ENCODE peak calls at places on chromosomes 12 and 14, in seven cellular contexts. G is neural crest cell, A is AG04449, S is fibroblast of lung, R is GM12865, F is brain microvascular endothelial cell, N is nephron progenitor cell. C is an unnamed sample.

GRCh38 chr12:599756-600155 is 63.5 kb downstream of the NINJ2 start:
- DNase-seq in G (no peak), A (no peak), S (no peak), R (no peak), F (no peak), N (no peak), C (no peak)

GRCh38 chr12:106903241-106903950 is 52.3 kb upstream of the TMEM263 start:
- DNase-seq in G (peak), A (no peak), S (peak), R (peak), F (peak), N (peak), C (peak)

GRCh38 chr12:1660304-1661187 is 30.3 kb upstream of the ADIPOR2 start:
- DNase-seq in G (no peak), A (no peak), S (peak), R (peak), F (no peak), N (no peak), C (no peak)

GRCh38 chr14:76500480-76500879 is 124.5 kb downstream of the ESRRB start:
- DNase-seq in G (no peak), A (no peak), S (no peak), R (no peak), F (no peak), N (no peak), C (no peak)

GRCh38 chr12:78099806-78100205 is 269.1 kb downstream of the NAV3 start:
- DNase-seq in G (no peak), A (no peak), S (no peak), R (no peak), F (no peak), N (no peak), C (no peak)

GRCh38 chr12:106299193-106299794 is 3.2 kb upstream of the TCP11L2 start:
- DNase-seq in G (no peak), A (no peak), S (peak), R (no peak), F (no peak), N (no peak), C (no peak)

GRCh38 chr14:64506751-64507150 is 2.2 kb downstream of the ZBTB1 start:
- DNase-seq in G (no peak), A (no peak), S (no peak), R (peak), F (no peak), N (no peak), C (no peak)

GRCh38 chr14:103111297-103111981 is 11.8 kb upstream of the TNFAIP2 start:
- DNase-seq in G (no peak), A (no peak), S (no peak), R (peak), F (no peak), N (no peak), C (no peak)

GRCh38 chr14:67650694-67651093 is 23.7 kb downstream of the VTI1B start:
- DNase-seq in G (no peak), A (no peak), S (peak), R (no peak), F (peak), N (no peak), C (no peak)

GRCh38 chr14:31027847-31028246 is 1.7 kb upstream of the STRN3 start:
- DNase-seq in G (no peak), A (no peak), S (no peak), R (no peak), F (no peak), N (no peak), C (no peak)

GRCh38 chr12:30866256-30866655 is 60.3 kb upstream of the TSPAN11 start:
- DNase-seq in G (no peak), A (no peak), S (no peak), R (no peak), F (no peak), N (no peak), C (no peak)

GRCh38 chr12:131388164-131388795 is 322.6 kb upstream of the SFSWAP start:
- DNase-seq in G (no peak), A (no peak), S (no peak), R (no peak), F (no peak), N (no peak), C (no peak)

GRCh38 chr12:11022520-11022919 is at the start of gene TAS2R19:
- DNase-seq in G (no peak), A (no peak), S (no peak), R (no peak), F (no peak), N (no peak), C (no peak)

GRCh38 chr12:11031307-11031706 is at the start of gene TAS2R31:
- DNase-seq in G (no peak), A (no peak), S (no peak), R (no peak), F (no peak), N (no peak), C (no peak)

GRCh38 chr12:11023387-11023786 is 967 bp upstream of the TAS2R19 start:
- DNase-seq in G (no peak), A (no peak), S (no peak), R (no peak), F (no peak), N (no peak), C (no peak)

DNA sequence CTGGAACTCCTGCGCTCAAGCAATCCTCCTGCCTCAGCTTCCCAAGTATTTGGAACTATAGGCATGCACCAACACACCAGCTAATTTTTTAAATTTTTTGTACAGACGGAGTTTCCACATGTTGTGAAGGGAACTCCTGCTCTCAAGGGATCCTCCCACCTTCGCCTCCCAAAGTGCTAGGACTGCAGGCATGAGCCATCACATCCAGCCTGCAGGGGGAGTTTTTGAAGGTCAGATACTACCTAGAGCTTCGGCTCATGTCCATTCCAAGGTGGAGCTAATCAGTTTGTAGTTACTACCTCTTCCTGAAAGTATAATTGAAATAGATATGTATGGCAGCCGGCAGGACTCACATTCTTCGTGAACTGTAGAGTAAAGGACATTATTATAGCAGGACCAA is 3.7 kb upstream of the TAS2R19 start:
- DNase-seq in G (no peak), A (no peak), S (no peak), R (no peak), F (no peak), N (no peak), C (no peak)
- TF ChIP-seq CTCF in G (no peak), A (no peak), S (no peak), R (no peak), F (peak), N (no peak), C (no peak)

GRCh38 chr14:41457393-41457792 is 149.3 kb upstream of the LRFN5 start:
- DNase-seq in G (no peak), A (no peak), S (no peak), R (no peak), F (no peak), N (no peak), C (no peak)

DNA sequence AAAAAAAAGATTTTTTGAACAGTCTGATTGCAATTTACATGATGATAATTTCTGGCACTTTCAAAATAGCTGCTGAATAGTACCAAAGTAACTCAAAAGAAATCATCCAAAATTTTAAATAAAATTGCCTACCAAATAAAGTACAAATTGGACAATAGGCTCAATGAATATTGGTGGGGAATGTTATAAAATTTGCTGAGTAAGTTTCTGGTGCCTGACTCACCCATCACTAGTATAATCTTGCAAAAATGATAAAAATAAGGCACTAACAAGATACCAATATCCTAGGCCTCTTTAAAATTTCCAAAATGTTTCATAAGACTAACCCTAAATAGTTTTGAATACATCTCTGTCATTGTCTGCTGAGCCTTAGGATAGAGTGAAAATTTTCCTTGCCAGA is 145.3 kb upstream of the LRFN5 start:
- DNase-seq in G (no peak), A (no peak), S (no peak), R (no peak), F (no peak), N (no peak), C (no peak)
- TF ChIP-seq CTCF in G (no peak), A (no peak), S (no peak), R (no peak), F (no peak), N (no peak), C (no peak)

DNA sequence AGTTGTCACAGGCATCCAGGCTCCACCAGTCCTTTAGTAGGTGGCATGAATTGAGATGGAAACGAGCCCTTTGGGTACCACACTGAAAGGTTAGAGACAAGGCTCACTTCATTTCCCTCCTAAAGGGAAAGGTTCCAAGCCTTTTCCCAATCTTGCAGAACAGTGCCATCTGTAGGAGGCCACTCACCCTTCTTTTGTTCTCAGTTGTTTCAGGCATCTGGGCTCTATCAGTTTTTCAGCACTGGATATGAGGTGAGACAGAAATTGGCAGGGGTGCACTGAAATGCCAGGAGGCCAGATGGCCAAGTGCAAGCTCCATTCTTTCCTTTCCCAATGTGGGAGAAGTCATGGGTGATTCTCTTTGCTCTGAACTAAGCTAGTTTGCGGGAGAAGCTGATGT is 15.2 kb downstream of the FBXO33 start:
- DNase-seq in G (no peak), A (no peak), S (no peak), R (no peak), F (no peak), N (no peak), C (no peak)
- TF ChIP-seq CTCF in G (no peak), A (peak), S (peak), R (no peak), F (peak), N (no peak), C (no peak)

GRCh38 chr12:111014547-111014946 is 94.2 kb upstream of the MYL2 start:
- DNase-seq in G (no peak), A (no peak), S (no peak), R (no peak), F (no peak), N (no peak), C (no peak)

GRCh38 chr12:111012918-111013317 is 92.5 kb upstream of the MYL2 start:
- DNase-seq in G (no peak), A (no peak), S (no peak), R (no peak), F (no peak), N (no peak), C (no peak)

GRCh38 chr12:111010916-111011657 is 90.7 kb upstream of the MYL2 start:
- DNase-seq in G (no peak), A (no peak), S (no peak), R (no peak), F (no peak), N (no peak), C (no peak)

GRCh38 chr12:111011999-111012600 is 91.7 kb upstream of the MYL2 start:
- DNase-seq in G (no peak), A (no peak), S (no peak), R (no peak), F (no peak), N (no peak), C (no peak)

GRCh38 chr12:111010061-111010460 is 89.7 kb upstream of the MYL2 start:
- DNase-seq in G (no peak), A (no peak), S (no peak), R (no peak), F (peak), N (no peak), C (no peak)
- TF ChIP-seq CTCF in G (no peak), A (no peak), S (no peak), R (no peak), F (no peak), N (no peak), C (no peak)

DNA sequence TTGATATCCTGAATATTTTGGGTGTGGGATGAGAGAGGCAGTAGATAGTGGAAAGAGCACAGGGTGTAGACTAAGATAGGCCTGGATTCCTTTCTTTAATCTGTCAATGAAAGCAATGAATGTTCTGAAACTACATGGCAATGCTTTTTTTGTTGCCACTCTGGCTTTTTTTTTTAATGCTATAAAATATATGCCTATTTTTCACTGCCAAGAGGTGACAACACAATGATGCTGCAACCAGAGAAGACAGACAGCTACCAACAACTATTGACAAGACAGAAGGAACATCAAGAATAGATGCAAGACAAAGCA is 9.4 kb downstream of the ANG start:
- DNase-seq in G (no peak), A (no peak), S (no peak), R (no peak), F (no peak), N (no peak), C (no peak)
- TF ChIP-seq CTCF in G (no peak), A (no peak), S (no peak), R (no peak), F (no peak), N (no peak), C (no peak)

GRCh38 chr14:68707496-68707895 is 85.4 kb downstream of the ZFP36L1 start:
- DNase-seq in G (no peak), A (no peak), S (no peak), R (no peak), F (no peak), N (no peak), C (no peak)
- TF ChIP-seq CTCF in G (no peak), A (no peak), S (no peak), R (no peak), F (no peak), N (no peak), C (no peak)

GRCh38 chr12:132479938-132480619 is 9.9 kb upstream of the FBRSL1 start:
- DNase-seq in G (no peak), A (no peak), S (no peak), R (no peak), F (no peak), N (no peak), C (no peak)

GRCh38 chr12:132477703-132478432 is 12.1 kb upstream of the FBRSL1 start:
- DNase-seq in G (no peak), A (no peak), S (no peak), R (no peak), F (no peak), N (no peak), C (no peak)

GRCh38 chr12:132478433-132478803 is 11.5 kb upstream of the FBRSL1 start:
- DNase-seq in G (no peak), A (no peak), S (no peak), R (no peak), F (no peak), N (no peak), C (no peak)

GRCh38 chr12:132479291-132479690 is 10.7 kb upstream of the FBRSL1 start:
- DNase-seq in G (no peak), A (no peak), S (no peak), R (no peak), F (no peak), N (no peak), C (no peak)

GRCh38 chr12:132478845-132479244 is 11.1 kb upstream of the FBRSL1 start:
- DNase-seq in G (no peak), A (no peak), S (no peak), R (no peak), F (no peak), N (no peak), C (no peak)
- TF ChIP-seq CTCF in G (peak), A (no peak), S (no peak), R (peak), F (peak), N (no peak), C (peak)

GRCh38 chr12:103626498-103626897 is 39.4 kb downstream of the STAB2 start:
- DNase-seq in G (no peak), A (peak), S (peak), R (peak), F (no peak), N (no peak), C (no peak)
- TF ChIP-seq CTCF in G (peak), A (peak), S (no peak), R (no peak), F (no peak), N (no peak), C (no peak)

DNA sequence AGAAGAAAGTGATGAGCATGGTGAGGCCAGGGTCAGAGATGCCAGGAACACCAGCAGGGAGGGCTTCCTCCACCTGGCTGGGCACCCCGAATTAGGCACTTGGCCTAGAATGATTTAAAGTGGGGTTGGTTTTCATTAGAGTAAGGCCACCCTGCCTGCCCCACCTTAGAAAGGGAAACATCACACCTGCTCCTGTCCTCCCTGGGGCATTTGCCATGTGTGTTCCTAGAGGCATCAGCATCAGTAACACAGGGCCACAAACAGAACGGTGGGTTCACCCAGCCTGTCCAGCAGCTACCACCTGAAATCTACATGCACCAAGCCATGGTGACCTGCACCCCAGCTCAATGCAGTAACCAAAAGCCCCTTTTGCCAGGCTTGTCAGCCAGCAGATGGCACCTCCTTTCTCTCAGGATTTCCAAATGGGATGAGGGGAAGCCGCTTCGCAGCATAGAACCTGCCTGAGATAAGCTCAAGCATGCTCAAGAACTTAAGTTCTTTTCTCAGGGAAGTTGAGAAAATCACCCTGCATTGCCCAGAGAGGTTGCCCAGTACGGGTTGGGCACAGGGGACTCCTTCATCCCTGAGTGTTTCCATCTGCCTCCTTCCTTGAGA is 338.8 kb downstream of the DPF3 start:
- DNase-seq in G (no peak), A (no peak), S (no peak), R (no peak), F (no peak), N (no peak), C (no peak)
- TF ChIP-seq CTCF in G (no peak), A (no peak), S (no peak), R (no peak), F (peak), N (no peak), C (no peak)

GRCh38 chr12:122203968-122204828 is 689 bp downstream of the B3GNT4 start:
- DNase-seq in G (peak), A (no peak), S (no peak), R (no peak), F (no peak), N (peak), C (peak)

GRCh38 chr12:122201381-122201780 is 2.1 kb upstream of the B3GNT4 start:
- DNase-seq in G (no peak), A (no peak), S (no peak), R (no peak), F (no peak), N (no peak), C (no peak)

GRCh38 chr12:122204829-122205589 is 1.5 kb downstream of the B3GNT4 start:
- DNase-seq in G (no peak), A (no peak), S (no peak), R (no peak), F (no peak), N (no peak), C (no peak)

GRCh38 chr12:122202017-122202416 is 1.5 kb upstream of the B3GNT4 start:
- DNase-seq in G (no peak), A (no peak), S (no peak), R (no peak), F (no peak), N (no peak), C (no peak)

GRCh38 chr12:122203301-122203967 is at the start of gene B3GNT4:
- DNase-seq in G (no peak), A (no peak), S (peak), R (no peak), F (peak), N (peak), C (peak)
- TF ChIP-seq CTCF in G (no peak), A (no peak), S (no peak), R (no peak), F (no peak), N (no peak), C (no peak)